ENCODE peak calls at places on chromosomes 7 and 10, in four cellular contexts. A, T, E and P are unnamed samples.

GRCh38 chr10:104873161-104873560 is 232.1 kb downstream of the SORCS3 start:
- DNase-seq in E (no peak), T (no peak), A (no peak), P (no peak)

GRCh38 chr10:101050206-101051069 is 11.4 kb upstream of the KAZALD1 start:
- DNase-seq in E (no peak), A (peak; percentile 74), T (peak; percentile 81), P (peak; percentile 62)

GRCh38 chr7:42792841-42793240 is 119.0 kb downstream of the C7orf25 start:
- DNase-seq in E (no peak), A (no peak), T (no peak), P (no peak)

GRCh38 chr10:123148414-123149161 is 652 bp downstream of the HMX2 start:
- DNase-seq in E (no peak), T (no peak), A (no peak), P (peak; percentile 59)

GRCh38 chr7:98323597-98324322 is 42.3 kb downstream of the BRI3 start:
- DNase-seq in E (no peak), T (no peak), A (no peak), P (no peak)

GRCh38 chr7:132178393-132178765 is 397.9 kb downstream of the PLXNA4 start:
- DNase-seq in A (no peak), E (no peak), T (peak; percentile 58), P (no peak)

GRCh38 chr10:33217854-33218253 is 116.6 kb downstream of the NRP1 start:
- DNase-seq in E (no peak), A (no peak), T (no peak), P (no peak)

GRCh38 chr10:126908729-126909526 is 3.7 kb downstream of the DOCK1 start:
- DNase-seq in T (no peak), E (no peak), A (no peak), P (no peak)

GRCh38 chr7:22110881-22111280 is 165.2 kb upstream of the CDCA7L start:
- DNase-seq in T (no peak), E (no peak), A (no peak), P (peak; percentile 9)

GRCh38 chr10:104548090-104548489 is 93.0 kb upstream of the SORCS3 start:
- DNase-seq in E (no peak), T (no peak), A (no peak), P (peak; percentile 12)

GRCh38 chr10:101444058-101444457 is 90.1 kb downstream of the BTRC start:
- DNase-seq in T (no peak), A (no peak), E (no peak), P (no peak)

GRCh38 chr10:124344266-124344590 is 74.5 kb downstream of the OAT start:
- DNase-seq in T (no peak), E (no peak), A (no peak), P (no peak)

GRCh38 chr10:131320860-131321604 is 9.5 kb upstream of the TCERG1L start:
- DNase-seq in T (no peak), E (no peak), A (peak; percentile 35), P (no peak)

GRCh38 chr10:71052261-71052660 is 160.1 kb upstream of the UNC5B start:
- DNase-seq in E (no peak), A (no peak), T (no peak), P (no peak)

GRCh38 chr10:112471878-112472487 is 25.0 kb downstream of the VTI1A start:
- DNase-seq in E (peak; percentile 72), T (no peak), A (no peak), P (peak; percentile 21)

DNA sequence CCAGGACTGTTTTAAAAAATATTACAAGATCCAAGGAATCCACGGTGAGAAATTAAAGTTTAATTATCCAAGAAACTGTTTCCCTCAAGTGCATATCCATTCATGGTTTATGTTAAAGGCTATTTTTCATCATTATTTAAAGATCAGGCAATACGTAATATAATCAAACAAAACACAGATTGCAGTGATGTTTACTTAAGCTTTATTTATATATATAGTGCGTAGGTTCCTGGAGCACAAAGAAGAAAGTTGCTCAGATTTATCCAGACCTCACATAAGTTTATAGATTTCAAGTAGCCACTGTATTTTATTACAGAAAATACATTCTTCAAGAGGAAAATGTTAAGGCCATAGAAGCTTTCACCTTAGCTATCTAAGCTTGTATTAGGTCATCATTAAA is 210.0 kb upstream of the KLF14 start:
- DNase-seq in T (no peak), E (no peak), A (no peak), P (no peak)
- H3K4me3 ChIP-seq in T (peak overlapping the region; percentile 21), E (no peak overlapping the region), A (peak overlapping the region; percentile 57), P (peak overlapping the region; percentile 3)

GRCh38 chr7:139181404-139181803 is 49.6 kb upstream of the UBN2 start:
- DNase-seq in T (no peak), A (no peak), E (no peak), P (no peak)

GRCh38 chr7:139183878-139184338 is 47.1 kb upstream of the UBN2 start:
- DNase-seq in E (no peak), T (no peak), A (no peak), P (no peak)

GRCh38 chr7:139180700-139181311 is 50.2 kb upstream of the UBN2 start:
- DNase-seq in E (no peak), T (no peak), A (no peak), P (no peak)

GRCh38 chr7:139186146-139186545 is 44.9 kb upstream of the UBN2 start:
- DNase-seq in T (no peak), E (no peak), A (no peak), P (no peak)

GRCh38 chr7:139182363-139182762 is 48.7 kb upstream of the UBN2 start:
- DNase-seq in E (no peak), T (no peak), A (no peak), P (no peak)
- H3K4me3 ChIP-seq in E (no peak overlapping the region), T (no peak overlapping the region), A (no peak overlapping the region), P (no peak overlapping the region)

GRCh38 chr7:1666779-1667565 is 3.1 kb upstream of the ELFN1 start:
- DNase-seq in A (peak; percentile 55), T (no peak), E (no peak), P (no peak)

GRCh38 chr7:1666251-1666778 is 3.8 kb upstream of the ELFN1 start:
- DNase-seq in T (no peak), E (no peak), A (peak; percentile 43), P (peak; percentile 29)

GRCh38 chr7:1664711-1665591 is 5.1 kb upstream of the ELFN1 start:
- DNase-seq in T (peak; percentile 50), E (peak; percentile 18), A (peak; percentile 68), P (peak; percentile 60)

GRCh38 chr7:1663857-1664651 is 6.0 kb upstream of the ELFN1 start:
- DNase-seq in E (no peak), T (no peak), A (peak; percentile 62), P (peak; percentile 36)

DNA sequence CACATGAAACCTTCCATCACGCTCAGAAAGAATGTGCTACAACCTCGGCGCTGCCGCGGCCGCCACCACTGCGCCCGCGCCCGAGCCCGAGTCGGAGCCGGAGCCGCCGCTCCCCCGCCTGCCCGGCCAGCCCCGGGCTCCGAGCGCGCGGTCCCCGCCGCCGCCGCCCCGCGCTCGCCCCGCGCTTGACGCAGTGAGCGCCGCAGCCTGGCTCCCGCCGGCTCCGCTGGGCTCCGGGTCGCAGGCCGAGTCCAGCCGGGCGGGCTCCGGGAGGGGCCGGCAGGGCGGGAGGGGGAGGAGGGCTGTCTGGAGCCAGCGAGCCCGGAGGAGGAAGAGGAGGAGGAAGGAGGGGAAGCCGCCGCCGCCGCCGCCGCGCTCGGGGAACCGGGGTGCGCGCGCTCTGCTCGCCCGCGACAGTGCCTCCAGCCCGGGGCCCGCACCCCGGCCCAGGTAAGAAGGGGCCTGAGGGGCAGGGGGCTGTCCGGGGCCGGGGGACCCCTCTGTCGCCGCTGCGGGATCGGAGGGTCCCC is 4.3 kb upstream of the ELFN1 start:
- DNase-seq in A (peak; percentile 68), E (no peak), T (no peak), P (peak; percentile 31)
- H3K4me3 ChIP-seq in A (peak overlapping the region; percentile 57), E (no peak overlapping the region), T (peak overlapping the region; percentile 25), P (peak overlapping the region; percentile 12)

GRCh38 chr7:27808626-27809025 is 68.7 kb downstream of the TAX1BP1 start:
- DNase-seq in T (no peak), E (no peak), A (no peak), P (no peak)

GRCh38 chr7:27804139-27804538 is 64.2 kb downstream of the TAX1BP1 start:
- DNase-seq in A (no peak), T (no peak), E (no peak), P (no peak)

GRCh38 chr7:27799212-27799611 is 59.2 kb downstream of the TAX1BP1 start:
- DNase-seq in A (no peak), E (no peak), T (no peak), P (no peak)

DNA sequence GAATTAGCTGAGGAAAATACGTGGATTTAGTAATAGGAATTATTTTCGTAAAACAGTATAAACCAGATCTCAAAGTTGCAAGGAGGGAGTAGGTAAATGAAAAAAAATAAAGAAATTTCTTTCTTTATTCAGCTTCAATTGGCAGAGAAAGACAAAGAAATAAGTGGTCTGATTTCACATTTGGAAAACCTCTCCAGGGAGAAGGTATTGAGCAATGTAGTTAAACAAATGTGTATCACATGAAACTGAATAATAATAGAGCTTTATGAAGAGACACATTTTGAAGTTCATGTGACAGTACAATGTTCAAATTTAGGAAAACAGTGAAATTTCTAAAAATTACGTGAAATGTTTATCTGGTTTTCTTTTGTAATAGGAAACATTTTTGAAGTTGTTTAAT is 63.0 kb downstream of the TAX1BP1 start:
- DNase-seq in E (no peak), A (no peak), T (no peak), P (no peak)
- H3K4me3 ChIP-seq in E (no peak overlapping the region), A (no peak overlapping the region), T (no peak overlapping the region), P (no peak overlapping the region)

DNA sequence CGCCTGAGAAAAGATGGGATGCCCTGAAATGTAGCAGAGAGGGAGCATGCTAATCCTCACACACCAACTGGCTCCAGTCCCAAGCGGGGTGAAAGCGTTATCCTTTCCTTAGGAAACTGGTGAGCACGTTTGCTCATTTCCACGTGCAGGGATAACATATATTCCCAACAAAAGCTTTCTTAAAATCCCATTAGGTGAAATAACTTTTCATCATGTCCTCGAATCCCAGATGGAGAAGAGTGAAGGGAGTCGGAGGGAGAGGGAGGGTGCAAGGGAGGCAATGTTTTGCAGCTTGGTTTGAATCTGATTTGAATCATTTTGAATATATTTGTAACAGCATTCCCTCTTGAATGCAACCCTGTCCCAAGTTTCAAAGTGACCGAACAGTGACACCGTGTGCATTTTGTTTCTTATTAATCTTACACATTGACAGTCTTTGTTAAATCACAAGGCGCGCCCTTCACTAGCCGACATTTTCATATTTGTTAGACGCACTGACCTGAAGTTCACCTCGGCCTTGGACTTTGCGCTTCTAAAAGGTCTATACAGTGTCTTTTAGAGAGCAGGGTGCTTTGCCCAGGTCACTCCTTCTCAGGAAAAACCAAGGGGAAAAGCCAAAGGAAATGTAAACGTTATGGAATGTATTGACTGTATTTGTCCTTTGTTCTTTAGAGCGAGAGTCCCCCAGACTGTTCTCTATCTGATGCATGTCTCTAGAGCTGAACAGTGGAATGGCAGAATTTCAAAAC is 3.0 kb upstream of the HOXA4 start:
- DNase-seq in T (peak; percentile 69), E (no peak), A (no peak), P (no peak)
- H3K4me3 ChIP-seq in T (no peak overlapping the region), E (no peak overlapping the region), A (no peak overlapping the region), P (no peak overlapping the region)

GRCh38 chr10:79262131-79262530 is 85.1 kb upstream of the PPIF start:
- DNase-seq in A (no peak), E (no peak), T (no peak), P (no peak)
- H3K4me3 ChIP-seq in A (no peak overlapping the region), E (no peak overlapping the region), T (no peak overlapping the region), P (no peak overlapping the region)

GRCh38 chr7:143979359-143979758 is 20.8 kb upstream of the OR6B1 start:
- DNase-seq in E (no peak), A (no peak), T (no peak), P (no peak)
- H3K4me3 ChIP-seq in E (no peak overlapping the region), A (no peak overlapping the region), T (no peak overlapping the region), P (no peak overlapping the region)